ENCODE peak calls at places on chromosomes 3 and 15, in five cellular contexts. N, U, E, C and O are unnamed samples.

GRCh38 chr15:90126457-90127435 is 24.5 kb upstream of the IDH2 start:
- DNase-seq in N (no peak), U (no peak), E (peak; percentile 64), C (no peak), O (no peak)

GRCh38 chr3:25424238-25425013 is 3.6 kb upstream of the RARB start:
- DNase-seq in N (no peak), U (no peak), E (no peak), C (peak; percentile 17), O (no peak)

GRCh38 chr3:173397161-173398110 is at the start of gene NLGN1:
- DNase-seq in N (no peak), U (no peak), E (no peak), C (peak; percentile 78), O (peak; percentile 53)

GRCh38 chr3:111303760-111304159 is 232.1 kb downstream of the NECTIN3 start:
- DNase-seq in N (no peak), U (no peak), E (no peak), C (no peak), O (no peak)

GRCh38 chr3:100006570-100007271 is 107.6 kb downstream of the FILIP1L start:
- DNase-seq in N (no peak), U (no peak), E (peak; percentile 13), C (no peak), O (no peak)

GRCh38 chr15:80152896-80153876 is at the start of gene FAH:
- DNase-seq in N (no peak), U (no peak), E (peak; percentile 30), C (peak; percentile 44), O (peak; percentile 39)

GRCh38 chr15:89400121-89400996 is 65.7 kb upstream of the POLG start:
- DNase-seq in N (no peak), U (no peak), E (no peak), C (peak; percentile 85), O (peak; percentile 28)

GRCh38 chr3:193095366-193095765 is 145.7 kb upstream of the PLAAT1 start:
- DNase-seq in N (no peak), U (no peak), E (no peak), C (no peak), O (no peak)

GRCh38 chr3:102297259-102297658 is 137.6 kb upstream of the ZPLD1 start:
- DNase-seq in N (no peak), U (no peak), E (no peak), C (no peak), O (no peak)

GRCh38 chr3:150106752-150107428 is 136.2 kb upstream of the PFN2 start:
- DNase-seq in N (no peak), U (no peak), E (no peak), C (peak; percentile 15), O (peak; percentile 59)

GRCh38 chr15:52503788-52504496 is 24.7 kb downstream of the MYO5A start:
- DNase-seq in N (no peak), U (peak; percentile 51), E (no peak), C (no peak), O (no peak)

GRCh38 chr3:58010562-58010961 is 2.3 kb downstream of the FLNB start:
- DNase-seq in N (no peak), U (no peak), E (no peak), C (peak; percentile 39), O (no peak)

GRCh38 chr3:23830869-23831484 is 25.2 kb downstream of the UBE2E1 start:
- DNase-seq in N (no peak), U (peak; percentile 83), E (no peak), C (no peak), O (no peak)

GRCh38 chr3:147989344-147989743 is 580.2 kb downstream of the ZIC1 start:
- DNase-seq in N (no peak), U (no peak), E (no peak), C (no peak), O (no peak)

GRCh38 chr15:66923438-66923881 is 141.9 kb upstream of the SMAD3 start:
- DNase-seq in N (peak; percentile 62), U (no peak), E (peak; percentile 34), C (peak; percentile 54), O (peak; percentile 60)

GRCh38 chr15:76059320-76060097 is at the start of gene TMEM266:
- DNase-seq in N (peak; percentile 91), U (no peak), E (no peak), C (peak; percentile 98), O (peak; percentile 90)

GRCh38 chr3:141370065-141370533 is 1.8 kb downstream of the ZBTB38 start:
- DNase-seq in N (peak; percentile 82), U (peak; percentile 96), E (peak; percentile 94), C (peak; percentile 80), O (peak; percentile 84)

GRCh38 chr15:40088929-40089755 is 19.5 kb downstream of the BMF start:
- DNase-seq in N (peak; percentile 59), U (no peak), E (no peak), C (no peak), O (no peak)

GRCh38 chr3:152232679-152233078 is 36.0 kb upstream of the MBNL1 start:
- DNase-seq in N (no peak), U (no peak), E (no peak), C (no peak), O (no peak)

GRCh38 chr3:190044142-190044541 is 76.6 kb downstream of the P3H2 start:
- DNase-seq in N (no peak), U (no peak), E (no peak), C (no peak), O (no peak)

GRCh38 chr3:14890470-14890869 is 56.9 kb upstream of the NR2C2 start:
- DNase-seq in N (no peak), U (peak; percentile 20), E (no peak), C (no peak), O (no peak)

GRCh38 chr3:186616299-186616617 is 3.4 kb downstream of the AHSG start:
- DNase-seq in N (no peak), U (no peak), E (no peak), C (no peak), O (no peak)

GRCh38 chr15:95174880-95175279 is 943.5 kb downstream of the MCTP2 start:
- DNase-seq in N (no peak), U (no peak), E (no peak), C (no peak), O (no peak)

GRCh38 chr3:149678365-149678948 is 20.6 kb upstream of the WWTR1 start:
- DNase-seq in N (no peak), U (no peak), E (no peak), C (no peak), O (no peak)

GRCh38 chr3:20074226-20075063 is 34.2 kb downstream of the KAT2B start:
- DNase-seq in N (no peak), U (no peak), E (no peak), C (no peak), O (no peak)

GRCh38 chr3:149634573-149634972 is 23.3 kb downstream of the WWTR1 start:
- DNase-seq in N (no peak), U (no peak), E (peak; percentile 56), C (no peak), O (no peak)

GRCh38 chr3:16653712-16654111 is 48.5 kb upstream of the DAZL start:
- DNase-seq in N (no peak), U (no peak), E (no peak), C (peak; percentile 48), O (no peak)

GRCh38 chr15:29952245-29952644 is 130.0 kb upstream of the TJP1 start:
- DNase-seq in N (no peak), U (no peak), E (no peak), C (peak; percentile 30), O (no peak)

DNA sequence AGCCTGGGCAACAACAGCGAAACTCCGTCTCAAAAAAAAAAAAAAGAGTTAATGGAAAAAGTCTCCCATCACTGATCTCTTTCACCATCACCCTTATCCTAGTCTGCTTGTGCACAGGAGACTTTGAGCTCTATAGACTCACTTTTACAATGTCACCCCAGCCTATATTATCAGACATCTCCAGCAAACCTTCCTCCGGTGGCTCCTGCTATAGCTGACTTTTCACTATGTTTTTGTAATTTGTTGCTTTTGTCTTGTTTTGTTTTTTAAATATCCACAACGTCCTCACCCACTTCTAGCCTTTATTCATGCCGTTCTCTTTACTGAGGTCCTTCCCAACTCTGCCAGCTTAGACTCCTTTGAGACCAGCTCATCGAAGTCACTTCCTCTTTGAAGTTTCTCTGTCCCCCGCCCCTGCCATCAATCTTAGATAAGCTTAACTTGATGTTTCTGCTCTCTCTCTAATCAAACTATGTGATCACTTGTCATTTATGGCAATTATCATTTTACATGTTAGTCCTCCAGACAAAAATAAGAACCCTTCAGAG is 82.7 kb upstream of the CHD2 start:
- DNase-seq in N (no peak), U (no peak), E (no peak), C (no peak), O (no peak)
- TF ChIP-seq FOXM1 in N (no peak), U (no peak), E (no peak), C (no peak), O (no peak)

DNA sequence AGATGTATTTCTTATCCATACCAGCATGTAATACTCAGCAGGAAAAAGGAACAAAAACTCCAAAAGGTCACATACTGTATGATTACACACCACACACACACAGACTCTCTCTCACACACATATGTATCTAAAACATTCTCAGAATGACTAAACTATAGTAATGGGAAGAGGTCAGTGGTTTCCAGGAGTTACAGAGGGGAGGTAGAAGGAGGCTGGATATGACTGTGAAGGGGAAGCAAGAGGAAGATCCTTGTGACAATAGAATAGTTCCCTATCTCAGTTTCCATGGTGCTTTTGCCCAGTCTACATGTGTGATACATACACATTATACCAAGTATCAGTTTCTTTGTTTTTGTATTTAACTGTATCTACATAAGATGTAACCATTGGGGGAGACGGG is 190.1 kb downstream of the IL5RA start:
- DNase-seq in N (no peak), U (no peak), E (no peak), C (no peak), O (no peak)
- TF ChIP-seq FOXM1 in N (no peak), U (no peak), E (no peak), C (no peak), O (no peak)

DNA sequence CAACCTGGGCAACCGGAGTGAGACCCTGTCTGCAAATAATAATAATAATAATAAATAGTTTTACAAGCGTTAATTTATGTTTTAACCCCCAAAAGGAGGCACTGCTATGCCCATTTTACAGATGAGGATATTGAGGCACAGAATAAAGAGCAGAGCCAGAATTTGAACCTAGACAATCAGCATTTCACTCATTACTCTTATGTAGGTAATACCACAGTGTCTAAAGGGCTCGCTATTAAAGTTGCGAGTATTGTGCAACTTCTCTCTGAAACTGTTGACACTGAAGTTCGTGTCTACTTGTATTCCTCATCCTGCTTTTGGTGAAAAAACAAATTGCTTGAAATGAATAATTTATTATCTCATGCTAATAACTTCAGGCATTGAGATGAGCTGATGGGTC is 2.8 kb downstream of the C2CD4A start:
- DNase-seq in N (no peak), U (no peak), E (no peak), C (no peak), O (no peak)
- TF ChIP-seq FOXM1 in N (no peak), U (no peak), E (no peak), C (no peak), O (no peak)

DNA sequence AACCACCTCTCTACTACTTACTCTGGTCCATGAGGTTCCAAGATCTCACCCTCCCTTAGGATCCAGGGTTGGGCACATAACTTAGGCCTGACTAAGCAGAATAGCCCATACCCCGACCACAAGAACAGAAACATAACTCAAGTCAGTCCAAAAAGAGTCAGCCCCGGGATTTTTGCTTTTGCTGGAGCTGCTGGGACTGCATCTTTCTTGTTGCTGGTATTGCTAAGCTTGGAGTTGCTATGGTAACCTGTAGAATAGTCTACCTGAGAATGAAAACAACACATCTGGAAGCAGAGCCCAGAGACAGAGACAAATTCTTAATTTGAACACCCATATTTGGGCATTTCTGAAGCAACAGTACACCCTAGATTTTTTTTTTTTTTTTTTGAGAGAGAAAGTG is 6.5 kb downstream of the RUBCN start:
- DNase-seq in N (no peak), U (no peak), E (no peak), C (no peak), O (no peak)
- TF ChIP-seq FOXM1 in N (no peak), U (no peak), E (no peak), C (no peak), O (no peak)

GRCh38 chr3:188345223-188345622 is 191.3 kb downstream of the LPP start:
- DNase-seq in N (no peak), U (no peak), E (no peak), C (no peak), O (no peak)
- TF ChIP-seq FOXM1 in N (no peak), U (no peak), E (no peak), C (no peak), O (no peak)